ENCODE peak calls at places on chromosomes 12 and 14, in four cellular contexts. I, Z, G and T are unnamed samples.

GRCh38 chr14:74620497-74620921 is 8.5 kb upstream of the LTBP2 start:
- DNase-seq in I (no peak), G (no peak), Z (no peak), T (no peak)

GRCh38 chr12:121530600-121531355 is 50.0 kb downstream of the KDM2B start:
- DNase-seq in I (peak), G (peak), Z (no peak), T (no peak)

GRCh38 chr14:64995291-64995690 is 8.6 kb downstream of the FNTB start:
- DNase-seq in I (no peak), Z (no peak), G (no peak), T (no peak)

GRCh38 chr12:125249932-125250331 is 184.7 kb downstream of the AACS start:
- DNase-seq in Z (no peak), I (no peak), G (no peak), T (no peak)

GRCh38 chr14:95683793-95684192 is 2.4 kb upstream of the TCL1B start:
- DNase-seq in I (no peak), Z (no peak), G (no peak), T (no peak)

GRCh38 chr14:35539969-35540368 is 6.0 kb downstream of the INSM2 start:
- DNase-seq in I (no peak), G (no peak), Z (no peak), T (no peak)

GRCh38 chr12:62840311-62840710 is 94.6 kb downstream of the PPM1H start:
- DNase-seq in G (no peak), I (no peak), Z (no peak), T (no peak)

GRCh38 chr14:104129556-104129955 is 8.8 kb upstream of the KIF26A start:
- DNase-seq in Z (no peak), I (no peak), G (no peak), T (no peak)

GRCh38 chr14:58574623-58575022 is 63.1 kb upstream of the DACT1 start:
- DNase-seq in I (no peak), Z (peak), G (no peak), T (no peak)

GRCh38 chr12:132162508-132163031 is 18.3 kb downstream of the NOC4L start:
- DNase-seq in Z (no peak), G (peak), I (peak), T (no peak)

GRCh38 chr12:3557791-3558190 is 66.8 kb downstream of the PRMT8 start:
- DNase-seq in Z (no peak), G (no peak), I (no peak), T (no peak)

GRCh38 chr12:53046655-53047220 is 3.1 kb upstream of the TNS2 start:
- DNase-seq in Z (peak), G (peak), I (peak), T (peak)

GRCh38 chr12:45191239-45191638 is 24.7 kb upstream of the ANO6 start:
- DNase-seq in G (no peak), Z (no peak), I (no peak), T (no peak)

GRCh38 chr14:35399083-35399807 is 5.3 kb downstream of the NFKBIA start:
- DNase-seq in I (no peak), G (no peak), Z (no peak), T (no peak)

GRCh38 chr12:3195859-3196483 is 118.8 kb downstream of the TSPAN9 start:
- DNase-seq in G (no peak), I (no peak), Z (no peak), T (no peak)

GRCh38 chr14:85217412-85217811 is 312.5 kb upstream of the FLRT2 start:
- DNase-seq in G (no peak), Z (no peak), I (no peak), T (no peak)

GRCh38 chr14:25069889-25070288 is 19.9 kb upstream of the STXBP6 start:
- DNase-seq in I (no peak), Z (no peak), G (no peak), T (no peak)

GRCh38 chr14:50067723-50068495 is 48.5 kb downstream of the VCPKMT start:
- DNase-seq in I (no peak), Z (no peak), G (no peak), T (no peak)

GRCh38 chr12:57089259-57090245 is 638 bp downstream of the NAB2 start:
- DNase-seq in I (peak), Z (peak), G (peak), T (no peak)

GRCh38 chr14:95348395-95349080 is 28.8 kb upstream of the CLMN start:
- DNase-seq in G (no peak), Z (no peak), I (no peak), T (no peak)

GRCh38 chr12:112855375-112855774 is 51.4 kb upstream of the OAS1 start:
- DNase-seq in I (no peak), Z (no peak), G (no peak), T (no peak)

GRCh38 chr14:54147285-54147684 is 190.7 kb upstream of the BMP4 start:
- DNase-seq in I (no peak), G (no peak), Z (no peak), T (no peak)

GRCh38 chr12:124763594-124763979 is 100.1 kb downstream of the SCARB1 start:
- DNase-seq in Z (no peak), I (no peak), G (no peak), T (no peak)

GRCh38 chr12:32509328-32510122 is 110.2 kb downstream of the FGD4 start:
- DNase-seq in Z (no peak), G (no peak), I (no peak), T (no peak)

GRCh38 chr12:77493769-77494168 is 336.9 kb upstream of the NAV3 start:
- DNase-seq in Z (no peak), G (no peak), I (no peak), T (no peak)

GRCh38 chr12:52496054-52496453 is 3.0 kb upstream of the KRT6A start:
- DNase-seq in G (no peak), Z (peak), I (no peak), T (no peak)

GRCh38 chr12:113471619-113472171 is at the start of gene LHX5:
- DNase-seq in Z (no peak), G (no peak), I (no peak), T (no peak)

GRCh38 chr14:22994762-22995275 is 12.5 kb upstream of the AJUBA start:
- DNase-seq in I (no peak), G (no peak), Z (peak), T (no peak)

GRCh38 chr14:72948481-72949138 is 22.3 kb downstream of the DCAF4 start:
- DNase-seq in G (peak), I (no peak), Z (peak), T (no peak)

GRCh38 chr14:78450945-78451344 is 280.8 kb downstream of the NRXN3 start:
- DNase-seq in I (no peak), G (no peak), Z (no peak), T (no peak)

GRCh38 chr14:46051801-46052200 is 599.8 kb downstream of the RPL10L start:
- DNase-seq in Z (no peak), G (no peak), I (no peak), T (no peak)

GRCh38 chr14:46053221-46053620 is 598.4 kb downstream of the RPL10L start:
- DNase-seq in G (no peak), Z (no peak), I (no peak), T (no peak)

GRCh38 chr14:46048127-46048526 is 603.5 kb downstream of the RPL10L start:
- DNase-seq in G (no peak), Z (peak), I (no peak), T (no peak)
- TF ChIP-seq CTCF in G (no peak), Z (no peak), I (no peak), T (peak)

GRCh38 chr12:7107181-7108041 is 1.6 kb downstream of the C1RL start:
- DNase-seq in I (no peak), Z (no peak), G (no peak), T (no peak)
- TF ChIP-seq CTCF in I (no peak), Z (no peak), G (no peak), T (no peak)

GRCh38 chr14:90450667-90451066 is 53.8 kb downstream of the CALM1 start:
- DNase-seq in G (no peak), I (no peak), Z (no peak), T (no peak)

GRCh38 chr14:90450151-90450550 is 53.3 kb downstream of the CALM1 start:
- DNase-seq in G (no peak), I (no peak), Z (no peak), T (no peak)

GRCh38 chr14:90445011-90445410 is 48.2 kb downstream of the CALM1 start:
- DNase-seq in Z (no peak), G (no peak), I (no peak), T (no peak)

GRCh38 chr14:90446405-90446804 is 49.6 kb downstream of the CALM1 start:
- DNase-seq in Z (no peak), I (no peak), G (no peak), T (no peak)

GRCh38 chr14:90447720-90448497 is 51.1 kb downstream of the CALM1 start:
- DNase-seq in G (no peak), Z (no peak), I (no peak), T (no peak)
- TF ChIP-seq CTCF in G (no peak), Z (no peak), I (no peak), T (no peak)

GRCh38 chr12:15151141-15152091 is 69.8 kb downstream of the RERG start:
- DNase-seq in I (no peak), G (no peak), Z (peak), T (no peak)

GRCh38 chr12:15155271-15155670 is 65.9 kb downstream of the RERG start:
- DNase-seq in I (no peak), Z (no peak), G (no peak), T (no peak)

GRCh38 chr12:15152864-15153263 is 68.4 kb downstream of the RERG start:
- DNase-seq in I (no peak), G (no peak), Z (no peak), T (no peak)

GRCh38 chr12:15154108-15154507 is 67.1 kb downstream of the RERG start:
- DNase-seq in Z (no peak), G (no peak), I (no peak), T (no peak)

DNA sequence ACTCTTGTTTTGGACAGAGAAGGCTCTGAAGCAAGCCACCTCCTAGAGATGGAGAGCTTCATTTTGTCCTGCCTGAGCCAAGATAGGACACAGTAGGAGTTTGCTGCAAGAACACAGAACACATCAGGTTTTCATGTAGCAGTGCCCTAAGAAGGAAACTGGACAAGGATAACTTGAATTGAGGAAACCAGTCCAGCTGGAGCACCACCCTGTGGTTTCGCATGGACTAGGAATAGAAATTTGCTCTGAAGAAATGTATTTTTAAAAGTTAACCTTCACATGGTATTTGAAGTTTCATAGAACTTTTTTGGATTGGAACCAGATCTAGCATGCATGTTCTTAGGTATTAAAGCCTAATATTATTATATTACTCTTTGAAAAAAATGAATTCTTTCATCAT is 68.8 kb downstream of the RERG start:
- DNase-seq in Z (no peak), G (peak), I (no peak), T (no peak)
- TF ChIP-seq CTCF in Z (peak), G (peak), I (no peak), T (peak)

DNA sequence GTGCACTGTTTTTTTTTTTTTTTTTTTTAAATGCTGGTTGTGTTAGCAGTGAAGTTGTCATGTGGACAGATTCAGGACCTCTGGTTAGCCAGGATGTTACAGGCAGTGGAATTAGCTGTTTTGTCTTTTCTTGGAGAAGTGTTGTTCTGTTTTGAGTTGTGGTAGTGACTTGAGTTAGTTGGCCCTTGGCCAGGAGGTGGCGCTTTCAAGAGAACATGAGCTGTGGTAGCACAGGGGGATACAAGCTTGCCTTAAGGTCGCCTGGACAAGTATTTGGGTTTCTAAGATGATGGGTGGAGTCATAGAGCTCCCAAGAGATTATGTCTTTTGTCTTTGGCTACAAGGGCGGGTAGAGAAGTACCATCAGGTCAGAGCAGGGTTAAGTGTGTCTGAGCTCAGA is 33.3 kb upstream of the CCDC198 start:
- DNase-seq in I (no peak), Z (peak), G (no peak), T (no peak)
- TF ChIP-seq CTCF in I (no peak), Z (no peak), G (no peak), T (no peak)

DNA sequence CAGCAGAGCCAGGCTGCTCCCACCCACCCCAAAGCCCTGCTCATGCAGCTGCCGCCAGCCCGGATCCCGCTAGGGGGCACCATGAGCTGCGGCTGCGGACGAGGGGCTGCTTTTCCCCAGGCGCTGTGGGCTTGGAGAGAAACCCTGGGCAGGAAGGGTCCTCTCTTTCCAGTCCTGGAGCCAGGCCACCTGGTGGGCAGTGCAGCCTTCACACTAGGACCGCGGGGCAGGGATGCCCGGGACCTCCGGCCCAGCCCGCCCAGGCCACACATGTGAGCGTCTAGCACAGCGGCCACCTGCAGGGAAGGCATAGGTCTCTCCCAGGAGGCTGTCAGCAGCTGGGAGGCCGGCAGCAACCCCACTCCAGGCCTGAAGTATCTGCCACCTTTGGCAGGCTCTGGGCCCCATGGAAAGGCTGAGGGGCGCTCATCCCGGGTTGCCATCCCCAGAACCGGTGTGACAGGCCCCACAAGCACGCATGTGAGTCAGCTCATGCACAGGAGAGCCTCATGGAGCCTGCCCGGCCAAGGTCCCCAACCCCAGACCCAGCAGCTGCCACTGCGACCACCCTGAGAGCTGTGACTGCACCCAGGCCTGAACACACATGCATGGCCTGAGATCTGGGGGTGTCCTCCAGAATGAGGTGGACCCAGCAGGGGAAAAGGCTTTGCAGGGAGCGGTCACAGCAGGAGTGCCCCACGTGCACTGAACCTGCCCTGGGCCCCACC is 280.0 kb upstream of the RTL1 start:
- DNase-seq in Z (peak), G (no peak), I (no peak), T (peak)
- TF ChIP-seq CTCF in Z (peak), G (no peak), I (no peak), T (peak)

GRCh38 chr12:11805043-11805442 is 155.6 kb downstream of the ETV6 start:
- DNase-seq in I (no peak), G (no peak), Z (no peak), T (no peak)
- TF ChIP-seq CTCF in I (no peak), G (peak), Z (no peak), T (peak)

GRCh38 chr14:55965851-55966250 is 152.4 kb upstream of the PELI2 start:
- DNase-seq in I (no peak), G (no peak), Z (no peak), T (no peak)

GRCh38 chr14:55968741-55969140 is 149.5 kb upstream of the PELI2 start:
- DNase-seq in Z (peak), I (no peak), G (no peak), T (no peak)

GRCh38 chr14:55963295-55963694 is 154.9 kb upstream of the PELI2 start:
- DNase-seq in Z (no peak), I (no peak), G (no peak), T (no peak)

GRCh38 chr14:55964081-55964480 is 154.1 kb upstream of the PELI2 start:
- DNase-seq in Z (no peak), I (no peak), G (no peak), T (no peak)
- TF ChIP-seq CTCF in Z (no peak), I (no peak), G (no peak), T (no peak)

GRCh38 chr12:109428038-109428629 is 49.0 kb downstream of the KCTD10 start:
- DNase-seq in G (peak), I (peak), Z (peak), T (peak)

GRCh38 chr12:109418848-109419474 is 58.1 kb downstream of the KCTD10 start:
- DNase-seq in Z (no peak), G (no peak), I (no peak), T (no peak)

GRCh38 chr12:109423392-109423791 is 53.7 kb downstream of the KCTD10 start:
- DNase-seq in Z (no peak), I (no peak), G (no peak), T (no peak)

GRCh38 chr12:109421355-109422087 is 55.6 kb downstream of the KCTD10 start:
- DNase-seq in G (no peak), I (no peak), Z (no peak), T (no peak)

GRCh38 chr12:109422251-109422650 is 54.8 kb downstream of the KCTD10 start:
- DNase-seq in G (no peak), Z (no peak), I (no peak), T (no peak)
- TF ChIP-seq CTCF in G (no peak), Z (no peak), I (no peak), T (no peak)